ENCODE peak calls at places on chromosomes 5 and 9, in four cellular contexts. N is glutamatergic neuron, M is thoracic aorta, T is lower lobe of right lung. Z is an unnamed sample.

GRCh38 chr9:126869368-126869767 is 8.9 kb downstream of the ZBTB34 start:
- DNase-seq in M (no peak), N (no peak), T (no peak), Z (no peak)

GRCh38 chr5:88634014-88634413 is 249.0 kb downstream of the MEF2C start:
- DNase-seq in M (no peak), N (no peak), T (no peak), Z (no peak)

GRCh38 chr5:55668356-55668755 is 43.8 kb downstream of the SLC38A9 start:
- DNase-seq in T (no peak), N (no peak), M (no peak), Z (no peak)

GRCh38 chr9:720239-720881 is 121.1 kb upstream of the DMRT1 start:
- DNase-seq in N (no peak), M (no peak), T (no peak), Z (no peak)

GRCh38 chr5:167348286-167348926 is 943.0 kb upstream of the WWC1 start:
- DNase-seq in T (no peak), N (peak), M (no peak), Z (no peak)

GRCh38 chr5:87829214-87829551 is 416.5 kb upstream of the CCNH start:
- DNase-seq in N (no peak), T (no peak), M (peak), Z (peak)

GRCh38 chr9:6984941-6985578 is 227.3 kb downstream of the KDM4C start:
- DNase-seq in N (no peak), T (no peak), M (no peak), Z (no peak)

GRCh38 chr5:74580729-74581110 is 59.8 kb downstream of the ENC1 start:
- DNase-seq in T (no peak), N (no peak), M (no peak), Z (no peak)

GRCh38 chr5:106853266-106853665 is 817.5 kb downstream of the EFNA5 start:
- DNase-seq in N (no peak), M (no peak), T (no peak), Z (no peak)

GRCh38 chr5:96569770-96570169 is 92.4 kb upstream of the CAST start:
- DNase-seq in M (no peak), N (no peak), T (no peak), Z (no peak)

GRCh38 chr5:135482383-135482933 is 30.3 kb upstream of the TIFAB start:
- DNase-seq in M (no peak), N (no peak), T (no peak), Z (no peak)

GRCh38 chr9:97560851-97561250 is 59.4 kb downstream of the TMOD1 start:
- DNase-seq in M (no peak), T (no peak), N (no peak), Z (no peak)

GRCh38 chr5:172451771-172452197 is 2.5 kb downstream of the SH3PXD2B start:
- DNase-seq in M (peak), T (no peak), N (no peak), Z (no peak)

GRCh38 chr9:109751253-109751652 is 28.7 kb upstream of the PALM2AKAP2 start:
- DNase-seq in N (no peak), T (no peak), M (no peak), Z (no peak)

DNA sequence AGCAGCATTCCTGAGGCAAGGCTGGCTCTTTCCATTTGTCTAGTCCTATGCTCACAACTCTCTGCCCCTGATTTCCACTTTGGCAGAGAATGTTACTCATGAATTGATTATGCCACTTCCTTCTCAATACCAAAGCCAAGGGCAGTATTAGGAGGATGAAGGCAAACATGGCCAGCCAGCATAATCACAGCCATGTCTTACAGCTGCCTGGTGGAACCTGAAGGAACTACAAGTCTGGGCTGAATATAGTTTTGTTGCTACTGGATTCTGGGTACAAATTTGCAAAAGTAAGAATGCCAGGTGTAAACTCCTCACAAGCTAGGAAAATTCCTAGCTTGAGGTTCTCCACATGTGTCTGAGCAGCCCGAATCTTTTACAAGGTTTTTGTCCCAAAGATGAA is 4.2 kb downstream of the SIL1 start:
- DNase-seq in T (no peak), N (no peak), M (no peak), Z (no peak)
- TF ChIP-seq CTCF in T (no peak), N (peak), M (peak), Z (no peak)

GRCh38 chr5:12294151-12294550 is 389.9 kb upstream of the CTNND2 start:
- DNase-seq in M (no peak), N (no peak), T (no peak), Z (no peak)

GRCh38 chr5:12292610-12293204 is 388.5 kb upstream of the CTNND2 start:
- DNase-seq in T (no peak), N (no peak), M (no peak), Z (no peak)
- TF ChIP-seq CTCF in T (no peak), N (peak), M (no peak), Z (no peak)

DNA sequence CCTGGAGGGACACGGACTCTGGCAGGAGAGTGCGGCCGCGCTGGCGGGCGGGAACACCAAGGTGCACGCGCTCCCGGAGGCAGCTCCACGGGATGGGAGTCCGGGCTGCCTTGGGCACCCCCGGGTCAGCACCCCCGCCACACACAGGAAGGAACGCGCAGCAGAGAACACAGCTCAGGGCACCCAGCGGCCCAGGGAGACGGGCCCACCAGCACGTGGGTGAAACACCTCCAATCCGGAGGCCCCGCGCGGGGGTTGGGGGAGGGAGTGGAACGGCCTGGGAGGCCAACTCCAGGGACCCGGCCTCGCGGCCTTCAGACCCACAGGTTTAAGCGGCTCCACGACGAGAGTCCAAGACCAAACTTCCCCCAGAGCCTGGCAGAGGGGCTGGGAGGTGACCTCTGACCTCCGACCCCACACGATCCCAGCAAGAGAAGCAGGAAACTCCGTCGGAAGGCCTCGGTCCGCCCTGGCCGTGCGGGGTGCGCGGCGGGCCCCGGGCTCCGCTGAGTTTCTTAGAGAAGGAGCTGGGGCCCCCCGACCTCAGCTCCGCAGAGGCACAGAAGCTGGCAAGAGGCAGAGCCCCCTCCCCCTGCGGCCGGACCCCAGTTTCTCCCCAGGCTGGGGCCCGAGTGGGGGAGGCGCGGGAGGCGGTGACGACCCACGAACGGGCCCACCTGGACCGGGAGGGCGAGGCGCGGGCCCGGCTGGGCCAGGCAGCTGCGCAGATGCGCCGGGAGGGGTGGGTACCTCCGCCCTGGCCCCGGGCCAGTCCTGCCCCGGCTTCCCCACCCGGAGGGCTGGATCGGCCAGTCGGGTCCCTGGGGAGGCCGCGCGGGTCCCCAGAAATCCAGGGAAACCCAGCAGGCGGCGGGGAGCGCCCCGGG is 851 bp downstream of the NACC2 start:
- DNase-seq in N (no peak), M (peak), T (peak), Z (peak)
- TF ChIP-seq CTCF in N (no peak), M (no peak), T (no peak), Z (no peak)

GRCh38 chr9:89547000-89547399 is 49.1 kb upstream of the SEMA4D start:
- DNase-seq in M (no peak), N (no peak), T (no peak), Z (no peak)

GRCh38 chr9:89553451-89554020 is 51.3 kb upstream of the GADD45G start:
- DNase-seq in N (no peak), M (no peak), T (no peak), Z (no peak)

GRCh38 chr9:89548210-89548609 is 50.3 kb upstream of the SEMA4D start:
- DNase-seq in M (no peak), T (no peak), N (no peak), Z (no peak)

GRCh38 chr9:89550516-89550915 is 52.6 kb upstream of the SEMA4D start:
- DNase-seq in T (no peak), M (no peak), N (no peak), Z (no peak)

GRCh38 chr9:89549031-89549644 is 51.2 kb upstream of the SEMA4D start:
- DNase-seq in N (peak), M (no peak), T (peak), Z (peak)
- TF ChIP-seq CTCF in N (peak), M (peak), T (peak), Z (no peak)

GRCh38 chr5:15499528-15500325 is at the start of gene FBXL7:
- DNase-seq in M (peak), N (peak), T (peak), Z (peak)

GRCh38 chr5:15502208-15502607 is 2.2 kb downstream of the FBXL7 start:
- DNase-seq in N (no peak), M (no peak), T (no peak), Z (no peak)

GRCh38 chr5:15501057-15501791 is 1.2 kb downstream of the FBXL7 start:
- DNase-seq in N (peak), T (no peak), M (no peak), Z (no peak)

GRCh38 chr5:15496886-15497285 is 3.1 kb upstream of the FBXL7 start:
- DNase-seq in T (no peak), M (no peak), N (no peak), Z (no peak)

GRCh38 chr5:15500326-15500958 is 462 bp downstream of the FBXL7 start:
- DNase-seq in N (peak), M (peak), T (peak), Z (peak)
- TF ChIP-seq CTCF in N (peak), M (no peak), T (no peak), Z (no peak)

GRCh38 chr5:947626-948471 is 55.2 kb downstream of the TRIP13 start:
- DNase-seq in M (no peak), N (no peak), T (no peak), Z (no peak)
- TF ChIP-seq CTCF in M (no peak), N (no peak), T (no peak), Z (no peak)

GRCh38 chr5:43313035-43313853 is at the start of gene HMGCS1:
- DNase-seq in T (peak), M (peak), N (peak), Z (peak)
- TF ChIP-seq CTCF in T (no peak), M (peak), N (no peak), Z (no peak)

GRCh38 chr5:140176028-140176382 is 1.0 kb downstream of the CYSTM1 start:
- DNase-seq in T (no peak), M (no peak), N (no peak), Z (no peak)

GRCh38 chr5:140178082-140178410 is 3.1 kb downstream of the CYSTM1 start:
- DNase-seq in N (no peak), T (no peak), M (no peak), Z (no peak)

GRCh38 chr5:140174014-140174413 is 974 bp upstream of the CYSTM1 start:
- DNase-seq in T (no peak), N (no peak), M (no peak), Z (no peak)

GRCh38 chr5:140174472-140175366 is at the start of gene CYSTM1:
- DNase-seq in T (peak), N (peak), M (peak), Z (peak)

GRCh38 chr5:140175367-140176027 is 509 bp downstream of the CYSTM1 start:
- DNase-seq in N (peak), M (peak), T (peak), Z (peak)
- TF ChIP-seq CTCF in N (peak), M (no peak), T (peak), Z (no peak)

DNA sequence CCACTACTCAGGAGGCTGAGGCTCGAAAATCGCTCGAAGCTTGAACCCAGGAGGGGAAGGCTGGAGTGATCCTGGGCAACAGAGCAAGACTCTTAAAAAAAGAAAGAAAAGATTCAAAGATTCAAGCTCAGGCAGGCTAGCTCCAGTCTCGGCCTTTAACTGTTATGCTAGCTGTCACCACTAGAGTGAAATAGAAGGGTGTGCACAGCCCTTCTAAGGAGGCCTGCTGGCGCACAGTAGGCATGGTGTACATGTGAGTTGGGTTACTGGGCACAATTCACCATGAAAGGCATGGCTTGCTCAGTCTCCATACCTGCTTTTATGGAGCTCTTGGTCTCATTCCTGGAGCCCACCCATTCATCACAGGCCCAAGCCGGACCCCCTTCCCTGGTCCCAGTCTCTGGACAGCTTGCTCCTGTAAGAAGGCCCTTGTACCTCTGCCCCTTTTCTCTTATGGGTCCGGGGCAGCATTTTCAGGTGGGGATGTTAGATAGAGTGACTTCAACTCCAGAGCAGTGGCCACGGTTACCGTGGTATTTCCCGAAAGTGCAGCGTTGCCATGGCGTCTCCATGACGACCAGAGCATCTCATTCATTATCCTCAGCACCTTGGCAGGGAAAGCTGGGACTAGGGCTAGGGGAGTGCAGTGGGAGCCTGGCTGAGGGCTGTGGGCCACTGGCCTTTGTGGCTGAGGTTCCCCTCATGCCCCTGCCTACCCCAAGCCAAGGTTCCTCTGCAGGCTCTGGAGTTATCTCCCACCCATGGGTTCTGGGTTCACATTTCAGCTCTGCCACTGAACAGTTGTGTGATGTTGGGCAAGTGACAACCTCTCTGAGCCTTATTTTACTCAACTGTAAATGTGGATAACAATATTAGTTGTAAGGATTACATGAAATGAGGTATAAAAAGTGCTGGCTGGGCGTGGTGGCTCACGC is 5.7 kb downstream of the NDST1 start:
- DNase-seq in M (no peak), N (peak), T (no peak), Z (no peak)
- TF ChIP-seq CTCF in M (no peak), N (peak), T (no peak), Z (no peak)

GRCh38 chr5:130278136-130278535 is 373.9 kb downstream of the CHSY3 start:
- DNase-seq in N (no peak), M (no peak), T (no peak), Z (no peak)
- TF ChIP-seq CTCF in N (no peak), M (no peak), T (no peak), Z (no peak)

Z was measured in omental fat pad.